ENCODE peak calls at places on chromosomes 7 and 10, in five cellular contexts. X, R, L, U and B are unnamed samples.

GRCh38 chr10:43824934-43825333 is 176.3 kb upstream of the ZNF32 start:
- DNase-seq in X (no peak), R (peak; percentile 58), L (no peak), U (no peak), B (no peak)

GRCh38 chr10:126111562-126111961 is 215.2 kb downstream of the FANK1 start:
- DNase-seq in X (no peak), R (no peak), L (no peak), U (no peak), B (no peak)

GRCh38 chr10:29841724-29842649 is 207.2 kb upstream of the SVIL start:
- DNase-seq in X (no peak), R (peak; percentile 64), L (no peak), U (peak; percentile 63), B (no peak)

GRCh38 chr7:102148799-102149198 is 137.9 kb upstream of the SH2B2 start:
- DNase-seq in X (no peak), R (no peak), L (no peak), U (no peak), B (no peak)

GRCh38 chr10:43287056-43288007 is 20.5 kb upstream of the RASGEF1A start:
- DNase-seq in X (peak; percentile 53), R (no peak), L (peak; percentile 44), U (no peak), B (no peak)

GRCh38 chr7:70092314-70093303 is 494.3 kb downstream of the AUTS2 start:
- DNase-seq in X (no peak), R (no peak), L (no peak), U (no peak), B (no peak)

GRCh38 chr7:66202380-66202779 is 2.8 kb upstream of the TPST1 start:
- DNase-seq in X (no peak), R (no peak), L (no peak), U (no peak), B (no peak)

GRCh38 chr7:115005241-115005640 is 83.3 kb downstream of the MDFIC start:
- DNase-seq in X (no peak), R (no peak), L (no peak), U (no peak), B (no peak)

GRCh38 chr7:112646787-112647186 is 143.4 kb downstream of the TMEM168 start:
- DNase-seq in X (no peak), R (no peak), L (no peak), U (no peak), B (no peak)

GRCh38 chr10:91422915-91423314 is 12.8 kb downstream of the HECTD2 start:
- DNase-seq in X (no peak), R (no peak), L (no peak), U (no peak), B (no peak)

GRCh38 chr7:69019437-69019836 is 578.8 kb upstream of the AUTS2 start:
- DNase-seq in X (no peak), R (no peak), L (no peak), U (no peak), B (no peak)

GRCh38 chr10:8037199-8037801 is 17.2 kb upstream of the GATA3 start:
- DNase-seq in X (no peak), R (no peak), L (no peak), U (no peak), B (no peak)

GRCh38 chr7:128858380-128859231 is 4.0 kb upstream of the ATP6V1F start:
- DNase-seq in X (no peak), R (no peak), L (no peak), U (no peak), B (no peak)

GRCh38 chr7:68770649-68771048 is 827.6 kb upstream of the AUTS2 start:
- DNase-seq in X (no peak), R (no peak), L (no peak), U (no peak), B (no peak)

GRCh38 chr10:87842220-87842641 is 21.1 kb downstream of the KLLN start:
- DNase-seq in X (no peak), R (no peak), L (peak; percentile 87), U (no peak), B (no peak)

GRCh38 chr10:3424102-3424803 is 251.7 kb upstream of the PITRM1 start:
- DNase-seq in X (no peak), R (no peak), L (no peak), U (no peak), B (no peak)

GRCh38 chr10:70494966-70495365 is 16.4 kb downstream of the PALD1 start:
- DNase-seq in X (no peak), R (no peak), L (no peak), U (no peak), B (no peak)

GRCh38 chr10:75356484-75356883 is 45.1 kb downstream of the ZNF503 start:
- DNase-seq in X (no peak), R (no peak), L (no peak), U (no peak), B (no peak)

GRCh38 chr7:1616741-1617140 is 46.9 kb upstream of the PSMG3 start:
- DNase-seq in X (no peak), R (no peak), L (no peak), U (no peak), B (no peak)

GRCh38 chr10:107427021-107427420 is 262.5 kb upstream of the SORCS1 start:
- DNase-seq in X (no peak), R (no peak), L (no peak), U (no peak), B (no peak)

GRCh38 chr10:130038611-130039109 is 72.0 kb downstream of the C10orf143 start:
- DNase-seq in X (no peak), R (no peak), L (no peak), U (no peak), B (no peak)

GRCh38 chr10:62130948-62131347 is 137.7 kb downstream of the RTKN2 start:
- DNase-seq in X (no peak), R (no peak), L (no peak), U (peak; percentile 96), B (no peak)

GRCh38 chr10:3433131-3433530 is 260.5 kb upstream of the PITRM1 start:
- DNase-seq in X (no peak), R (no peak), L (peak; percentile 63), U (no peak), B (no peak)

GRCh38 chr10:85528318-85528652 is 838.3 kb downstream of the GRID1 start:
- DNase-seq in X (no peak), R (no peak), L (no peak), U (no peak), B (no peak)

GRCh38 chr10:34078798-34079470 is 736.2 kb downstream of the PARD3 start:
- DNase-seq in X (no peak), R (peak; percentile 88), L (no peak), U (no peak), B (no peak)

GRCh38 chr7:44122529-44122928 is 819 bp downstream of the POLD2 start:
- DNase-seq in X (no peak), R (no peak), L (no peak), U (no peak), B (no peak)

GRCh38 chr7:152430857-152431256 is 4.9 kb downstream of the KMT2C start:
- DNase-seq in X (no peak), R (no peak), L (no peak), U (no peak), B (no peak)

GRCh38 chr7:114140561-114140960 is 221.8 kb upstream of the PPP1R3A start:
- DNase-seq in X (no peak), R (no peak), L (no peak), U (no peak), B (no peak)

GRCh38 chr7:12729112-12729511 is 41.7 kb downstream of the ARL4A start:
- DNase-seq in X (no peak), R (peak; percentile 19), L (no peak), U (no peak), B (no peak)

GRCh38 chr10:32795598-32796183 is 162.3 kb downstream of the ITGB1 start:
- DNase-seq in X (no peak), R (no peak), L (no peak), U (peak; percentile 6), B (no peak)

GRCh38 chr7:1123721-1124120 is 35.8 kb downstream of the GPER1 start:
- DNase-seq in X (no peak), R (peak; percentile 56), L (no peak), U (no peak), B (no peak)

GRCh38 chr10:78802866-78803265 is 265.9 kb upstream of the ZMIZ1 start:
- DNase-seq in X (no peak), R (no peak), L (no peak), U (peak; percentile 91), B (no peak)

GRCh38 chr7:79034733-79035132 is 418.7 kb downstream of the MAGI2 start:
- DNase-seq in X (no peak), R (no peak), L (no peak), U (no peak), B (no peak)
- H3K4me3 ChIP-seq in X (no peak overlapping the region), R (no peak overlapping the region), L (no peak overlapping the region), U (no peak overlapping the region), B (no peak overlapping the region)

DNA sequence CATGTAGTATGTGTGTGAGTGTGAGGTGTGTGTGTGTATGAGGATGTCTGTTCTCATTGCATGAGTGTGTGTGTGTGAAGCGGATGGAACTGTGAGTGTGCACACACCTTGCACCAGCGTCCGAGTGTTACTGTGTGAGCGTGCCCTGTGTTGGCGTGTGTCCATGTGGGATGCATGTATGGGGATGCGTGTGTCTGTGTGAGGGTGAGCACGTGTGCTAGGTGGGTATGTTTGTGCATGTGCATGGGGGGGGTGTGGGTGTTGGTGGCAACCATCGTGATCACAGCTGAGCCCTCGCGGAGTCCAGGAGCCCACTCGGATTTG is 6.4 kb downstream of the KNDC1 start:
- DNase-seq in X (no peak), R (no peak), L (no peak), U (no peak), B (no peak)
- TF ChIP-seq CTCF in X (no peak), R (no peak), L (no peak), U (no peak), B (no peak)

GRCh38 chr10:104327745-104328635 is 10.3 kb downstream of the ITPRIP start:
- DNase-seq in X (no peak), R (no peak), L (no peak), U (peak; percentile 59), B (no peak)
- H3K4me3 ChIP-seq in X (peak overlapping the region; percentile 39), R (peak overlapping the region; percentile 52), L (peak overlapping the region; percentile 21), U (peak overlapping the region; percentile 41), B (no peak overlapping the region)

GRCh38 chr7:100095704-100096103 is 5.5 kb downstream of the MCM7 start:
- DNase-seq in X (no peak), R (no peak), L (no peak), U (no peak), B (no peak)
- TF ChIP-seq CTCF in X (no peak), R (no peak), L (no peak), U (no peak), B (no peak)

DNA sequence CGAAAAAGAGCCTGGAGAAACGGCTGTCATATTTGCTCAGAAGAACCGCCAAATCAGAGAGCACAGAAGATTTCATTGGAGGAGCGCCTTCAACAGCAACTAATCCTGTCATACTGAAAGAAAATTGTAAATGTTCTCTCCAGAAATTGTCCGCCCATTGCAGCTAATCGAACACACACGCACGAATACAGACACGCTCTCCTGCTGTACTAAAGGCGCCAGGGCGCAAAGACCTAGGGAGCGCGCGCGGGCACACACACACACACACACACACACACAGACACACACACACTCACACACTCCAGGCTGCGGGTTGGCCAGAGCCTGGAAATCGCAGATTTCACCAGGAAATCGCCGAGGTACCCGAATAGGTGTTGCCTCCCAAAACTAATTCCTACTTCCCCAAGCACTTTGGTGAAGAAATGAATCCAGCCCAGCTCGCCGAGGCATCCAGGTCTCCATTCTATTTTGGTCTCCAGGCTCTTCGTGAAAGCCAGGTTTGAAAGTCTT is at the start of gene CHRM2:
- DNase-seq in X (no peak), R (no peak), L (no peak), U (no peak), B (no peak)
- H3K4me3 ChIP-seq in X (no peak within 1 kb of the TSS), R (peak within 1 kb of the TSS; percentile 24), L (no peak within 1 kb of the TSS), U (peak within 1 kb of the TSS; percentile 36), B (peak within 1 kb of the TSS; percentile 17)